ENCODE peak calls at places on chromosomes 12 and 14, in six cellular contexts. One of them, this sample, is unnamed.

GRCh38 chr12:76026643-76027063 is 4.9 kb downstream of the PHLDA1 start:
- DNase-seq in thyroid gland: no peak
- DNase-seq in heart left ventricle: no peak
- DNase-seq in Peyer's patch: no peak
- DNase-seq in sigmoid colon: no peak
- DNase-seq in adrenal gland: no peak
- DNase-seq in this sample: no peak

GRCh38 chr14:51323492-51323891 is 83.4 kb downstream of the TMX1 start:
- DNase-seq in adrenal gland: no peak
- DNase-seq in heart left ventricle: no peak
- DNase-seq in thyroid gland: no peak
- DNase-seq in Peyer's patch: no peak
- DNase-seq in sigmoid colon: no peak
- DNase-seq in this sample: no peak

GRCh38 chr12:110345176-110345651 is 58.3 kb downstream of the ANAPC7 start:
- DNase-seq in Peyer's patch: no peak
- DNase-seq in heart left ventricle: no peak
- DNase-seq in adrenal gland: peak
- DNase-seq in sigmoid colon: no peak
- DNase-seq in thyroid gland: peak
- DNase-seq in this sample: peak

GRCh38 chr12:100953217-100953616 is 158.6 kb downstream of the ANO4 start:
- DNase-seq in sigmoid colon: no peak
- DNase-seq in heart left ventricle: no peak
- DNase-seq in thyroid gland: no peak
- DNase-seq in adrenal gland: no peak
- DNase-seq in Peyer's patch: no peak
- DNase-seq in this sample: no peak

GRCh38 chr12:6462234-6462995 is 8.1 kb downstream of the VAMP1 start:
- DNase-seq in Peyer's patch: no peak
- DNase-seq in sigmoid colon: no peak
- DNase-seq in adrenal gland: no peak
- DNase-seq in thyroid gland: no peak
- DNase-seq in heart left ventricle: no peak
- DNase-seq in this sample: no peak

GRCh38 chr14:24631749-24632335 is 2.1 kb downstream of the GZMB start:
- DNase-seq in heart left ventricle: no peak
- DNase-seq in Peyer's patch: peak
- DNase-seq in adrenal gland: no peak
- DNase-seq in sigmoid colon: no peak
- DNase-seq in thyroid gland: no peak
- DNase-seq in this sample: no peak

GRCh38 chr12:78421011-78421410 is 443.6 kb upstream of the SYT1 start:
- DNase-seq in adrenal gland: no peak
- DNase-seq in Peyer's patch: no peak
- DNase-seq in heart left ventricle: no peak
- DNase-seq in sigmoid colon: no peak
- DNase-seq in thyroid gland: no peak
- DNase-seq in this sample: no peak

GRCh38 chr12:75452675-75453330 is 27.8 kb upstream of the GLIPR1 start:
- DNase-seq in heart left ventricle: no peak
- DNase-seq in adrenal gland: no peak
- DNase-seq in thyroid gland: no peak
- DNase-seq in sigmoid colon: no peak
- DNase-seq in Peyer's patch: no peak
- DNase-seq in this sample: no peak

GRCh38 chr12:68403296-68403695 is 71.1 kb upstream of the MDM1 start:
- DNase-seq in sigmoid colon: no peak
- DNase-seq in heart left ventricle: no peak
- DNase-seq in adrenal gland: no peak
- DNase-seq in Peyer's patch: no peak
- DNase-seq in thyroid gland: no peak
- DNase-seq in this sample: no peak

GRCh38 chr14:33932526-33933292 is 18.2 kb downstream of the EGLN3 start:
- DNase-seq in heart left ventricle: no peak
- DNase-seq in sigmoid colon: no peak
- DNase-seq in Peyer's patch: no peak
- DNase-seq in thyroid gland: no peak
- DNase-seq in adrenal gland: no peak
- DNase-seq in this sample: no peak

GRCh38 chr12:44464180-44464579 is 411.9 kb downstream of the NELL2 start:
- DNase-seq in sigmoid colon: no peak
- DNase-seq in heart left ventricle: no peak
- DNase-seq in adrenal gland: no peak
- DNase-seq in thyroid gland: no peak
- DNase-seq in Peyer's patch: no peak
- DNase-seq in this sample: no peak

GRCh38 chr14:104521816-104522745 is 57.5 kb upstream of the C14orf180 start:
- DNase-seq in heart left ventricle: no peak
- DNase-seq in Peyer's patch: no peak
- DNase-seq in adrenal gland: peak
- DNase-seq in sigmoid colon: no peak
- DNase-seq in thyroid gland: no peak
- DNase-seq in this sample: no peak

GRCh38 chr12:52149651-52150241 is 42.1 kb downstream of the KRT80 start:
- DNase-seq in sigmoid colon: peak
- DNase-seq in heart left ventricle: no peak
- DNase-seq in Peyer's patch: no peak
- DNase-seq in thyroid gland: peak
- DNase-seq in adrenal gland: no peak
- DNase-seq in this sample: no peak

GRCh38 chr14:102138535-102138934 is 1.2 kb upstream of the WDR20 start:
- DNase-seq in Peyer's patch: no peak
- DNase-seq in thyroid gland: no peak
- DNase-seq in sigmoid colon: no peak
- DNase-seq in heart left ventricle: no peak
- DNase-seq in adrenal gland: no peak
- DNase-seq in this sample: no peak

GRCh38 chr14:99479903-99480855 is 480 bp downstream of the SETD3 start:
- DNase-seq in thyroid gland: peak
- DNase-seq in Peyer's patch: peak
- DNase-seq in adrenal gland: peak
- DNase-seq in heart left ventricle: peak
- DNase-seq in sigmoid colon: peak
- DNase-seq in this sample: peak

GRCh38 chr14:34190746-34191145 is 239.9 kb upstream of the EGLN3 start:
- DNase-seq in Peyer's patch: no peak
- DNase-seq in adrenal gland: no peak
- DNase-seq in sigmoid colon: no peak
- DNase-seq in heart left ventricle: no peak
- DNase-seq in thyroid gland: no peak
- DNase-seq in this sample: no peak

GRCh38 chr12:128818065-128819022 is 5.4 kb downstream of the SLC15A4 start:
- DNase-seq in thyroid gland: no peak
- DNase-seq in adrenal gland: no peak
- DNase-seq in Peyer's patch: no peak
- DNase-seq in sigmoid colon: peak
- DNase-seq in heart left ventricle: no peak
- DNase-seq in this sample: no peak

GRCh38 chr12:5965950-5966383 is 20.9 kb upstream of the ANO2 start:
- DNase-seq in thyroid gland: peak
- DNase-seq in heart left ventricle: peak
- DNase-seq in adrenal gland: peak
- DNase-seq in sigmoid colon: no peak
- DNase-seq in Peyer's patch: no peak
- DNase-seq in this sample: peak

DNA sequence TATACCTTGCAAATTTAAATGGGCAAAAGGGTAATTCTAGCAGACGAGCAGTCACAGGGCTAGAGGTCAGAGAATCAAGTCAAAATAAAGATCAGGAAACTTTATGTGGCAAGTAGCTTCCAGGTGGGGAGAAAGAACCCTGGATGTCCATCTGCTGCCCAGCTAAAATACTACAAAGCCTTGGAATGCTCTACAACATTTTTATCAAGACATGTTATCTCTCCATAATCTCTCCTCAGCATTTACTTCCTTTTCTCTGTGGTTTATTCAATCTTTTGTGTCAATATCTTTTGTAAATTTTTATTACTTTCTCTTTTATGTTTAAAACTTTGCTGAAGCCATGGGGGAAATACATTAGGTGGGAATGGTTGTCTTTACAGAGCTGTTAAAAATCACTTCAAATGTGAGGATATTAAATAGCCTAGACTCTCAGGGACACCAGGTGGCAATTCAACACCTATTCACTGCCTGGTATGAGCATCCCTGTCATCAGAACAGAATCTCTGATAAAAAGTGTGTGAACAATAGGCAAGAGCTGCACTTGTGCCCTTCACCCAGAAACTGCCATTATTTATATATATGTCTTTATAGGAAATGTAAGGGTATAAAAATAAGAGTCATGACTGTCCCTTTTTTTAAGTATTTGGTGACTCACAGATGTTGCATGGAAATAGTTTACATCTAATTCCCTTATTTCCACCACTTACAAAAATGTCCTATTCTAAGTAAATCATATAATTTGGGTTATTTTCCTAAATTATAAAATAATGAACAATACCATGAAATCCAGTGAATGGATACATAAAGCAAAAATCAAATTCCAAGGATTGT is 152.9 kb downstream of the EPS8 start:
- DNase-seq in thyroid gland: no peak
- DNase-seq in heart left ventricle: no peak
- DNase-seq in adrenal gland: no peak
- DNase-seq in Peyer's patch: no peak
- DNase-seq in sigmoid colon: no peak
- DNase-seq in this sample: no peak
- TF ChIP-seq CTCF in thyroid gland: no peak
- TF ChIP-seq CTCF in heart left ventricle: no peak
- TF ChIP-seq CTCF in adrenal gland: no peak
- TF ChIP-seq CTCF in Peyer's patch: no peak
- TF ChIP-seq CTCF in sigmoid colon: no peak
- TF ChIP-seq CTCF in this sample: no peak

GRCh38 chr14:103386632-103387329 is 1.6 kb downstream of the MARK3 start:
- DNase-seq in thyroid gland: no peak
- DNase-seq in heart left ventricle: no peak
- DNase-seq in adrenal gland: no peak
- DNase-seq in Peyer's patch: no peak
- DNase-seq in sigmoid colon: no peak
- DNase-seq in this sample: no peak

GRCh38 chr14:103384450-103385152 is 614 bp upstream of the MARK3 start:
- DNase-seq in sigmoid colon: no peak
- DNase-seq in Peyer's patch: no peak
- DNase-seq in adrenal gland: no peak
- DNase-seq in heart left ventricle: no peak
- DNase-seq in thyroid gland: no peak
- DNase-seq in this sample: no peak

GRCh38 chr14:103388664-103389063 is 3.4 kb downstream of the MARK3 start:
- DNase-seq in adrenal gland: no peak
- DNase-seq in Peyer's patch: no peak
- DNase-seq in thyroid gland: no peak
- DNase-seq in sigmoid colon: no peak
- DNase-seq in heart left ventricle: no peak
- DNase-seq in this sample: no peak

GRCh38 chr14:103385153-103385993 is at the start of gene MARK3:
- DNase-seq in adrenal gland: peak
- DNase-seq in heart left ventricle: peak
- DNase-seq in thyroid gland: peak
- DNase-seq in sigmoid colon: peak
- DNase-seq in Peyer's patch: peak
- DNase-seq in this sample: peak

DNA sequence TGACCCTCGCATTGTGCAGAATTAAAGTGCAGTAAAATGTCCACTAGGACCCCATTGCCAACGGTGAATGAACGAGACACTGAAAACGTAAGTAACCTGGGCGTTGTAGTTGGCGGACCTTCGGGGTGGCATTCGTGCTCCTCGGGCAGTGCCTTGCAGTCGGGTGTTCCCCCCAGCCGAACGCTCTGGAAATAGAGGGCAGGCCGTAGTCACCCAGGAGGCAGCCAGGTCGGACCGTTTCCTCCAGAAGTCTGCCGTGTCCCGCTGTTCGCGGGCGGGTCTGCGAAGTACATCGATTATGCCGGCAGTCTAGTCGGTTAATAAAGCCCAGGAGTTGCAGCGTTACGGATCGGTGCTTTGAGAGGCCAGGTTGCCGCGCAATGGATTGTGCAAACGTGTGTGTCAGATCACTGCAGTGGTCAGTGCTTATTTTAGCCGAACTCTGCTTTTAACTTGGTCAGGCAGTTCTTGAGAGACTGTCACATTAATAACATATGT is 828 bp downstream of the MARK3 start:
- DNase-seq in adrenal gland: peak
- DNase-seq in sigmoid colon: peak
- DNase-seq in heart left ventricle: peak
- DNase-seq in Peyer's patch: peak
- DNase-seq in thyroid gland: peak
- DNase-seq in this sample: peak
- TF ChIP-seq POLR2A in adrenal gland: peak
- TF ChIP-seq POLR2A in sigmoid colon: no peak
- TF ChIP-seq POLR2A in heart left ventricle: no peak
- TF ChIP-seq POLR2A in Peyer's patch: no peak
- TF ChIP-seq POLR2A in thyroid gland: peak
- TF ChIP-seq POLR2A in this sample: no peak

GRCh38 chr14:88840926-88841325 is 16.5 kb downstream of the TTC8 start:
- DNase-seq in sigmoid colon: no peak
- DNase-seq in adrenal gland: no peak
- DNase-seq in thyroid gland: no peak
- DNase-seq in Peyer's patch: no peak
- DNase-seq in heart left ventricle: no peak
- DNase-seq in this sample: no peak

GRCh38 chr14:88834883-88835431 is 10.5 kb downstream of the TTC8 start:
- DNase-seq in heart left ventricle: no peak
- DNase-seq in sigmoid colon: no peak
- DNase-seq in thyroid gland: no peak
- DNase-seq in adrenal gland: no peak
- DNase-seq in Peyer's patch: no peak
- DNase-seq in this sample: no peak

GRCh38 chr14:88838015-88838414 is 13.6 kb downstream of the TTC8 start:
- DNase-seq in heart left ventricle: no peak
- DNase-seq in Peyer's patch: no peak
- DNase-seq in adrenal gland: no peak
- DNase-seq in sigmoid colon: no peak
- DNase-seq in thyroid gland: no peak
- DNase-seq in this sample: no peak

GRCh38 chr14:88835661-88836060 is 11.2 kb downstream of the TTC8 start:
- DNase-seq in heart left ventricle: no peak
- DNase-seq in Peyer's patch: no peak
- DNase-seq in adrenal gland: no peak
- DNase-seq in thyroid gland: no peak
- DNase-seq in sigmoid colon: no peak
- DNase-seq in this sample: no peak

GRCh38 chr14:88837495-88837894 is 13.0 kb downstream of the TTC8 start:
- DNase-seq in thyroid gland: no peak
- DNase-seq in heart left ventricle: no peak
- DNase-seq in Peyer's patch: no peak
- DNase-seq in sigmoid colon: no peak
- DNase-seq in adrenal gland: no peak
- DNase-seq in this sample: no peak
- TF ChIP-seq CTCF in thyroid gland: no peak
- TF ChIP-seq CTCF in heart left ventricle: no peak
- TF ChIP-seq CTCF in Peyer's patch: no peak
- TF ChIP-seq CTCF in sigmoid colon: no peak
- TF ChIP-seq CTCF in adrenal gland: no peak
- TF ChIP-seq CTCF in this sample: no peak

DNA sequence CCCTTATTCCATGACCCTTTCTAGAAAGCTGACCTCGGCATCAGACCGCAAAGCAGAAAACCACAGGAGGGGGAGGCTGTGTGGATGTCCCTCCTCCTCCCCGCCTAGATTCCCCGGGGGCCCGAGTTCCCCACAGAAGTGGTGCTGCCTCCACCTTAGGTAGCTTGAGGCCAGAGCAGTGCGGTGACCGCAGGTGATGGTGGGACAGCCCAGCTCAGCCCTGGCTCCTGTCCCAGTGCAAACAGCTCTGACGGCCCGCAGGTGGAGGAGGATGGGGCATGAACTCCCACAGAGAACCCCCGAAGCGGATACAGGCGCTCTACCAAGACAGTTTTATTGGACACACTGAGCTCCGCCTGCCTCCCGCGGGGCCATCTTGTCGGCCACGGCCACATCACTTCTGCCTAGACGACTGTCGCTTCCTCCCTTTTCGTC is 19.5 kb downstream of the ARL6IP4 start:
- DNase-seq in Peyer's patch: no peak
- DNase-seq in heart left ventricle: peak
- DNase-seq in sigmoid colon: no peak
- DNase-seq in adrenal gland: no peak
- DNase-seq in thyroid gland: no peak
- DNase-seq in this sample: no peak
- TF ChIP-seq POLR2A in Peyer's patch: no peak
- TF ChIP-seq POLR2A in heart left ventricle: no peak
- TF ChIP-seq POLR2A in sigmoid colon: no peak
- TF ChIP-seq POLR2A in adrenal gland: no peak
- TF ChIP-seq POLR2A in thyroid gland: no peak
- TF ChIP-seq POLR2A in this sample: no peak